ENCODE peak calls at places on chromosomes 11 and 22, in nine cellular contexts. X is cardiac fibroblast; T is heart right ventricle; F is cardiac muscle cell; C is Calu3; J is brain microvascular endothelial cell; W is type B pancreatic cell; A is breast epithelium; G is CD8-positive, alpha-beta T cell. U is an unnamed sample.

GRCh38 chr22:43449205-43449830 is 37.5 kb downstream of the MPPED1 start:
- DNase-seq in A (no peak), F (no peak), W (no peak), J (no peak), T (no peak), X (no peak), C (no peak), G (no peak), U (no peak)

GRCh38 chr22:44729391-44730012 is 22.9 kb upstream of the ARHGAP8 start:
- DNase-seq in W (peak; percentile 69), X (peak; percentile 79), C (no peak), J (peak; percentile 35), F (peak; percentile 86), A (no peak), G (no peak), T (peak; percentile 61), U (no peak)

GRCh38 chr11:67627394-67627787 is 2.3 kb downstream of the NUDT8 start:
- DNase-seq in C (no peak), X (no peak), J (no peak), T (peak; percentile 14), G (no peak), W (no peak), A (no peak), F (no peak), U (no peak)

GRCh38 chr11:16610213-16610737 is 128.2 kb upstream of the C11orf58 start:
- DNase-seq in J (no peak), A (no peak), W (no peak), X (no peak), T (no peak), G (no peak), C (no peak), F (no peak), U (no peak)

GRCh38 chr22:46056169-46057041 is 79.4 kb upstream of the WNT7B start:
- DNase-seq in W (no peak), C (no peak), A (peak; percentile 55), X (no peak), T (peak; percentile 40), J (no peak), G (no peak), F (no peak), U (no peak)

GRCh38 chr11:6307879-6308278 is 12.4 kb downstream of the CAVIN3 start:
- DNase-seq in F (no peak), W (no peak), C (no peak), A (no peak), T (no peak), X (no peak), J (peak; percentile 21), G (no peak), U (no peak)

GRCh38 chr11:90639687-90640086 is 416.8 kb upstream of the CHORDC1 start:
- DNase-seq in G (no peak), F (no peak), A (no peak), W (no peak), J (peak; percentile 17), X (no peak), T (no peak), C (peak; percentile 3), U (no peak)

GRCh38 chr11:28464252-28464867 is 356.2 kb downstream of the METTL15 start:
- DNase-seq in X (peak; percentile 41), W (no peak), C (no peak), J (peak; percentile 30), T (no peak), A (no peak), G (no peak), F (peak; percentile 58), U (no peak)

GRCh38 chr11:29293825-29294224 is 723.0 kb downstream of the KCNA4 start:
- DNase-seq in A (no peak), G (no peak), X (peak; percentile 70), T (no peak), J (peak; percentile 81), F (peak; percentile 61), C (no peak), W (no peak), U (no peak)

GRCh38 chr11:119757378-119757777 is 28.4 kb upstream of the NECTIN1 start:
- DNase-seq in F (no peak), A (no peak), T (no peak), J (no peak), G (no peak), C (no peak), W (no peak), X (no peak), U (no peak)

GRCh38 chr11:93480756-93481155 is 62.4 kb downstream of the SMCO4 start:
- DNase-seq in G (no peak), A (no peak), X (no peak), C (no peak), T (no peak), J (no peak), W (no peak), F (no peak), U (no peak)

GRCh38 chr11:93481279-93481678 is 61.9 kb downstream of the SMCO4 start:
- DNase-seq in T (no peak), W (no peak), X (no peak), A (no peak), F (no peak), G (no peak), J (no peak), C (peak; percentile 11), U (no peak)

GRCh38 chr11:93478841-93479240 is 64.3 kb downstream of the SMCO4 start:
- DNase-seq in C (no peak), J (no peak), F (no peak), A (no peak), X (no peak), G (no peak), W (no peak), T (no peak), U (no peak)

GRCh38 chr11:93484716-93485115 is 58.5 kb downstream of the SMCO4 start:
- DNase-seq in A (no peak), T (no peak), C (no peak), G (no peak), F (peak; percentile 44), W (no peak), X (peak; percentile 24), J (no peak), U (no peak)

GRCh38 chr11:93481696-93482095 is 61.5 kb downstream of the SMCO4 start:
- DNase-seq in G (no peak), F (no peak), A (peak; percentile 56), T (no peak), X (no peak), C (peak; percentile 19), J (no peak), W (no peak), U (no peak)
- TF ChIP-seq CTCF in G (no peak), F (no peak), A (no peak), T (peak; percentile 7), X (no peak), C (no peak), J (no peak), W (no peak), U (no peak)

GRCh38 chr22:19406281-19406811 is 25.2 kb downstream of the HIRA start:
- DNase-seq in W (no peak), F (no peak), T (no peak), X (no peak), G (no peak), J (no peak), A (no peak), C (no peak), U (no peak)
- TF ChIP-seq CTCF in W (no peak), F (no peak), T (no peak), X (no peak), G (no peak), J (no peak), A (no peak), C (no peak), U (no peak)

DNA sequence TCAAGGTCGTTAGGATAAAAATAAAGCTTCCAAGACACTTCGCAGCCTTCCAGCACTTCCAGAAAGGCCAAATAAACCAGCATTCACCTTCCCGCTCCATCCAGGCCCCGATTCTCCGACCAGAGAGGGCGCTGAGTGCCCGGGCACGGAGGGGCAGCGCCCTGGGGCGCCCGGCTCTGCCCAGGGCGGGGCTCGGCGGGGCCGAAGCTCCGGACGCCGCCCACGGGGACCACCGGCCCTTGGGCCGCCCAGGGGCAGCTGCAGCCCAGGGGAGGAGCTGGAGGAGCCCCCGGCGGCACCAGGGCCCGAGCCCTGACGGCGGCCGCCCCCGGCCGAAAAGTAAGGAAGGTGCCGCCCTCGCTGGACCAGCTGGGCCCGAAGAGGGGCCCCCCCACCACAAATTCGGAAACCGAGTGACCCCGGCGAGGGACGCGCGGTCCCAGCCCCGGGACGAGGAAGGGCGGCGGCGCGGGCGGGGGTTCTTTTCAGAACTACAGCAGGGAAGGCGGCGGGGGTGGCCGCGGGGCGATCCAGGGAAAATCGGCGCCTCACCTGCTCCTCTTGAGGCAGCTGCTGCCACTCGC is 346 bp downstream of the ATL3 start:
- DNase-seq in A (no peak), J (no peak), F (peak; percentile 57), G (peak; percentile 28), T (peak; percentile 61), X (peak; percentile 55), W (no peak), C (peak; percentile 75), U (peak; percentile 48)
- TF ChIP-seq CTCF in A (no peak), J (peak; percentile 56), F (peak; percentile 36), G (no peak), T (peak; percentile 41), X (peak; percentile 23), W (peak; percentile 24), C (peak; percentile 39), U (no peak)

GRCh38 chr11:65529475-65530156 is 4.7 kb downstream of the SCYL1 start:
- DNase-seq in J (no peak), T (no peak), A (no peak), C (no peak), G (no peak), W (no peak), X (no peak), F (no peak), U (no peak)

GRCh38 chr11:65532388-65533064 is 7.6 kb downstream of the SCYL1 start:
- DNase-seq in W (no peak), J (no peak), T (no peak), F (no peak), X (no peak), C (no peak), G (no peak), A (no peak), U (no peak)

GRCh38 chr11:65528819-65529350 is 4.0 kb downstream of the SCYL1 start:
- DNase-seq in W (no peak), J (no peak), X (no peak), T (no peak), A (no peak), C (no peak), F (no peak), G (no peak), U (no peak)

GRCh38 chr11:65526744-65527143 is 1.9 kb downstream of the SCYL1 start:
- DNase-seq in G (no peak), T (no peak), F (no peak), A (no peak), C (no peak), J (no peak), X (no peak), W (no peak), U (no peak)

GRCh38 chr11:65530157-65530496 is 5.2 kb downstream of the SCYL1 start:
- DNase-seq in F (no peak), X (no peak), C (no peak), J (no peak), W (no peak), A (no peak), G (no peak), T (no peak), U (no peak)
- TF ChIP-seq CTCF in F (peak; percentile 22), X (peak; percentile 31), C (no peak), J (peak; percentile 66), W (peak; percentile 63), A (no peak), G (peak; percentile 42), T (no peak), U (no peak)

U was measured in activated B cell treated with CpG ODN at 0.5 μM for 24 hours.